ENCODE peak calls at places on chromosomes 5 and 9, in six cellular contexts. Q is endothelial cell, U is tibial artery, Z is H9, S is heart right ventricle, F is HFFc6. T is an unnamed sample.

GRCh38 chr9:132742821-132743311 is 72.6 kb downstream of the GTF3C4 start:
- DNase-seq in Q (no peak), U (no peak), Z (peak), S (no peak), F (no peak), T (no peak)

GRCh38 chr5:89994266-89994665 is 415.3 kb downstream of the CETN3 start:
- DNase-seq in Q (no peak), U (no peak), Z (no peak), S (no peak), F (no peak), T (no peak)

GRCh38 chr5:125798311-125798710 is 624.9 kb upstream of the GRAMD2B start:
- DNase-seq in Q (peak), U (no peak), Z (no peak), S (no peak), F (no peak), T (peak)

GRCh38 chr5:9094582-9094981 is 451.3 kb downstream of the SEMA5A start:
- DNase-seq in Q (no peak), U (no peak), Z (no peak), S (no peak), F (peak), T (no peak)

GRCh38 chr5:152811985-152812384 is 406.9 kb upstream of the NMUR2 start:
- DNase-seq in Q (no peak), U (no peak), Z (peak), S (no peak), F (no peak), T (no peak)

GRCh38 chr5:21049900-21050299 is 1061.9 kb upstream of the CDH18 start:
- DNase-seq in Q (no peak), U (no peak), Z (no peak), S (no peak), F (no peak), T (no peak)

GRCh38 chr9:114484854-114485443 is 20.3 kb downstream of the WHRN start:
- DNase-seq in Q (no peak), U (no peak), Z (no peak), S (no peak), F (peak), T (no peak)

GRCh38 chr5:31036407-31036806 is 157.1 kb upstream of the CDH6 start:
- DNase-seq in Q (no peak), U (no peak), Z (no peak), S (no peak), F (no peak), T (no peak)

GRCh38 chr5:170250810-170251317 is 18.1 kb downstream of the C5orf58 start:
- DNase-seq in Q (no peak), U (no peak), Z (no peak), S (no peak), F (no peak), T (no peak)

GRCh38 chr5:68872088-68872842 is 221.5 kb upstream of the SLC30A5 start:
- DNase-seq in Q (no peak), U (no peak), Z (no peak), S (no peak), F (no peak), T (no peak)

GRCh38 chr5:148791334-148791667 is 35.1 kb upstream of the ADRB2 start:
- DNase-seq in Q (no peak), U (no peak), Z (no peak), S (no peak), F (peak), T (no peak)

GRCh38 chr5:138241688-138242547 is 28.8 kb upstream of the CDC23 start:
- DNase-seq in Q (peak), U (peak), Z (peak), S (peak), F (no peak), T (peak)

GRCh38 chr9:95060916-95061315 is 256.6 kb downstream of the FANCC start:
- DNase-seq in Q (no peak), U (no peak), Z (no peak), S (no peak), F (no peak), T (no peak)

GRCh38 chr5:60677831-60678664 is 21.9 kb downstream of the DEPDC1B start:
- DNase-seq in Q (no peak), U (no peak), Z (no peak), S (no peak), F (peak), T (no peak)

GRCh38 chr5:14871573-14872069 is at the start of gene ANKH:
- DNase-seq in Q (peak), U (peak), Z (peak), S (peak), F (peak), T (peak)

GRCh38 chr9:104817437-104817836 is 53.5 kb downstream of the NIPSNAP3B start:
- DNase-seq in Q (no peak), U (no peak), Z (no peak), S (no peak), F (no peak), T (no peak)

GRCh38 chr9:114611516-114612271 is 603 bp downstream of the TMEM268 start:
- DNase-seq in Q (peak), U (peak), Z (peak), S (peak), F (peak), T (peak)

GRCh38 chr5:95955996-95956899 is 5.4 kb downstream of the ELL2 start:
- DNase-seq in Q (no peak), U (no peak), Z (no peak), S (no peak), F (no peak), T (no peak)

GRCh38 chr9:98083059-98083458 is 26.5 kb downstream of the NANS start:
- DNase-seq in Q (no peak), U (peak), Z (no peak), S (no peak), F (no peak), T (no peak)

GRCh38 chr9:18726546-18726945 is 252.6 kb downstream of the ADAMTSL1 start:
- DNase-seq in Q (no peak), U (no peak), Z (no peak), S (no peak), F (no peak), T (no peak)

GRCh38 chr5:1547655-1548054 is 23.9 kb upstream of the LPCAT1 start:
- DNase-seq in Q (no peak), U (no peak), Z (no peak), S (no peak), F (no peak), T (no peak)

GRCh38 chr9:2919347-2919746 is 75.5 kb upstream of the PUM3 start:
- DNase-seq in Q (no peak), U (no peak), Z (no peak), S (no peak), F (peak), T (no peak)

GRCh38 chr5:113380299-113381014 is 54.3 kb downstream of the TSSK1B start:
- DNase-seq in Q (no peak), U (no peak), Z (no peak), S (no peak), F (no peak), T (no peak)

GRCh38 chr5:113382736-113383135 is 52.1 kb downstream of the TSSK1B start:
- DNase-seq in Q (no peak), U (no peak), Z (no peak), S (no peak), F (no peak), T (no peak)

GRCh38 chr5:113378960-113379541 is 55.7 kb downstream of the TSSK1B start:
- DNase-seq in Q (peak), U (peak), Z (peak), S (peak), F (peak), T (peak)

GRCh38 chr5:113381791-113382190 is 53.0 kb downstream of the TSSK1B start:
- DNase-seq in Q (no peak), U (no peak), Z (no peak), S (no peak), F (no peak), T (no peak)

DNA sequence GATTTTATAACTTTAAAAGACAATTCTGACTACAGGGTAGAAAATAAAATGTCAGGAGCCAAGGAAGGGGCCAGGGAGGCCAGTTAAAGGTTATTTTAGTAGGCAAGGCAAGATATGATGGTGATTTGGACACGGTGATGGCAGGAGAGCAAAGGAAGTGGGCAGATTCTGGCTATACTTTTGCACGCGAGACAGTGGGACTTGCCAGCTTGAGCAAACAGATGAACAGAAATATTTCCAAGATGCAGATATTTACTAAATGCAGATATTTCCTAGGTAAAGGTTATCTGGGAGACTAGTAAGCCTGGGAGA is 53.8 kb downstream of the TSSK1B start:
- DNase-seq in Q (no peak), U (no peak), Z (no peak), S (no peak), F (no peak), T (no peak)
- TF ChIP-seq CTCF in Q (no peak), U (no peak), Z (no peak), S (no peak), F (no peak), T (no peak)

GRCh38 chr5:117077142-117077541 is 502.5 kb upstream of the SEMA6A start:
- DNase-seq in Q (no peak), U (no peak), Z (no peak), S (no peak), F (no peak), T (no peak)
- TF ChIP-seq CTCF in Q (peak), U (no peak), Z (peak), S (peak), F (peak), T (peak)

GRCh38 chr5:98921947-98922508 is 6.8 kb downstream of the CHD1 start:
- DNase-seq in Q (no peak), U (no peak), Z (no peak), S (no peak), F (no peak), T (no peak)
- TF ChIP-seq CTCF in Q (no peak), U (no peak), Z (no peak), S (no peak), F (no peak), T (no peak)

GRCh38 chr5:177361418-177362101 is 3.8 kb downstream of the RGS14 start:
- DNase-seq in Q (no peak), U (no peak), Z (no peak), S (no peak), F (no peak), T (no peak)
- TF ChIP-seq CTCF in Q (no peak), U (no peak), Z (no peak), S (no peak), F (no peak), T (no peak)

DNA sequence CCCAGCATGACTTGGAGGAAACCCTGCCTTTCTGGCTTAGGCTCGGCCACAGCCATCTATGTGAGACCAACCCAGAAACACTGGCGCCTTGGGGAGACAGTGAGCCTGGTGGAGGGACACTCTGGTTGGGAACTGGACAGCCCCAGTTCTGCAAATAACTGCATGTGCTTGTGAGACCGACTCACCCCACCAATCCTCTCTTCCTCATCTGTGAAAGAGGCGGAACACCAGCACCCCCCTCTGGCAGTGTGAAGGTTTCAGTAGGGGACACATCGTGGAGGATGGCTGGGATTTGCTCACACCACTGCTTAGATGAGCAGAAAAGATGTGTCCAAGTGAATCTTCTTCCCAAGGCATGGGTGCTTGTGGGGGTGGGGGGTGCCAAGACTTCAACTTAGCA is 43.4 kb upstream of the N4BP3 start:
- DNase-seq in Q (peak), U (no peak), Z (peak), S (no peak), F (peak), T (peak)
- TF ChIP-seq CTCF in Q (no peak), U (no peak), Z (peak), S (peak), F (peak), T (no peak)

DNA sequence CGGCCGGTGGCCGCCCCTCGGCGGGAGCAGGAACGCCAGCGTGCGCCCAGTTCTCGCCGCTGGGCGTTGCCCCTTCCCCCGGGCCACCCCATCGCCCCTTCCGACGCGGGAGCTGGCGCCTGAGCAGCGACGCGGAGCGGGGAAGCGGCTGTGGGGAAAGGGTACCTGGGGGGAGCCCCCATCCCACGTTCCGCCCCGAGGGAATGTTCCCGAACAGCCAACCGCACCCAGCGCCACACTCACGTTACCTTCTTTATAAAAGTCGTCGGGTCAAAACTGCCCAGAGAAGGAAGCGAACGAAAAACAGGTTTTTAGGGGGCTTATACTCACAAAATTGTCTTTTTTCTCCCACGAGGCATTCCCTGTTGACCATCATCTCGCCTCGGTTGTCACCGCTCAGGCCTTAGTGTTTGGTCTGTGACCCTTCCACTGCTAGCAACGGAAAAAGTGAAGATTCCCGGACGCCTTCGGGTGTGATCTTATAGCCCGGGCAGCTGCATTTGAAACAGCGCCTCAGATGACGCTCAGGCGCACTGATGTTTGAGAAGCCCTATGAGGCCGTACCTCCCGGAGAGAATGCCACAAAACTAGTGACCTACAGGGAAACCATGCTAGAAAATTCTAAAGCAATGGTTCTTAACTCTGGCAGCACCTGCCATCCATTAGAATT is 472 bp upstream of the GOLM1 start:
- DNase-seq in Q (peak), U (peak), Z (peak), S (peak), F (peak), T (peak)
- TF ChIP-seq CTCF in Q (no peak), U (peak), Z (no peak), S (no peak), F (no peak), T (no peak)

GRCh38 chr9:126379661-126380365 is 53.2 kb downstream of the MVB12B start:
- DNase-seq in Q (no peak), U (no peak), Z (peak), S (no peak), F (peak), T (no peak)

GRCh38 chr9:126377521-126377920 is 50.9 kb downstream of the MVB12B start:
- DNase-seq in Q (no peak), U (no peak), Z (no peak), S (no peak), F (no peak), T (no peak)

GRCh38 chr9:126383395-126384104 is 56.9 kb downstream of the MVB12B start:
- DNase-seq in Q (no peak), U (no peak), Z (no peak), S (no peak), F (no peak), T (no peak)

GRCh38 chr9:126378761-126379160 is 52.1 kb downstream of the MVB12B start:
- DNase-seq in Q (no peak), U (no peak), Z (no peak), S (no peak), F (no peak), T (no peak)

DNA sequence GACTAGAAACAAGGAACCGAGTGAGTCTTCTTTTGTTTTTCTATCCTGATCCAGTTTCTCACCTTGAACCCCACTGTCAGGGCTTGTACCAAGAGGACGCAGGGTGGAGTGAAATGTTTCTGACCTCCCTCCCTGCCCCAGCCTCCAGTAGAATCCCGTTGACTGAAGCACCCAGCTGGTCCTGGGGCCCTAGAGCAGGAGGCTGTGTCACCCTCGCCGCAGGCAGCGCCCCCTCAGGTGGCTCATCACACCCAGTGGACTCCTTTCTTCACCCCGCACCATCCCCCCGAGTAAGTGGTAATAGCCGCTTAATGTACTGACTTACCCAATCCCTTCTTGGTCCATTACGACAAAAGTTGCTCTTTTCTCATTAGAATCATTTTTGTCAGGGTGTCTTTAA is 53.8 kb downstream of the MVB12B start:
- DNase-seq in Q (no peak), U (no peak), Z (peak), S (no peak), F (no peak), T (no peak)
- TF ChIP-seq CTCF in Q (no peak), U (no peak), Z (peak), S (no peak), F (peak), T (no peak)

GRCh38 chr9:36980148-36980974 is 53.7 kb downstream of the PAX5 start:
- DNase-seq in Q (no peak), U (no peak), Z (peak), S (no peak), F (no peak), T (no peak)
- TF ChIP-seq CTCF in Q (no peak), U (no peak), Z (peak), S (no peak), F (peak), T (no peak)

GRCh38 chr9:135602789-135603481 is 36.4 kb downstream of the GLT6D1 start:
- DNase-seq in Q (peak), U (no peak), Z (peak), S (no peak), F (peak), T (peak)
- TF ChIP-seq CTCF in Q (peak), U (peak), Z (peak), S (peak), F (peak), T (peak)

T was measured in nephron progenitor cell.